ENCODE peak calls at places on chromosome 5, in five cellular contexts. One of them, this sample, is unnamed.

GRCh38 chr5:75340714-75341478 is 3.9 kb downstream of the HMGCR start:
- DNase-seq in uterus: no peak
- DNase-seq in HFFc6: no peak
- DNase-seq in central memory CD8-positive, alpha-beta T cell: no peak
- DNase-seq in PC-3: peak; percentile 80
- DNase-seq in this sample: peak; percentile 97

GRCh38 chr5:72486371-72486770 is 20.8 kb downstream of the ZNF366 start:
- DNase-seq in uterus: no peak
- DNase-seq in HFFc6: peak; percentile 52
- DNase-seq in central memory CD8-positive, alpha-beta T cell: no peak
- DNase-seq in PC-3: no peak
- DNase-seq in this sample: peak; percentile 9

GRCh38 chr5:180799902-180800801 is 2.5 kb downstream of the MGAT1 start:
- DNase-seq in uterus: no peak
- DNase-seq in HFFc6: peak; percentile 90
- DNase-seq in central memory CD8-positive, alpha-beta T cell: no peak
- DNase-seq in PC-3: peak; percentile 92
- DNase-seq in this sample: peak; percentile 87

GRCh38 chr5:145025775-145026174 is 809.4 kb downstream of the PRELID2 start:
- DNase-seq in uterus: no peak
- DNase-seq in HFFc6: no peak
- DNase-seq in central memory CD8-positive, alpha-beta T cell: no peak
- DNase-seq in PC-3: no peak
- DNase-seq in this sample: no peak

GRCh38 chr5:1505506-1506241 is 18.1 kb downstream of the LPCAT1 start:
- DNase-seq in uterus: no peak
- DNase-seq in HFFc6: no peak
- DNase-seq in central memory CD8-positive, alpha-beta T cell: no peak
- DNase-seq in PC-3: no peak
- DNase-seq in this sample: no peak

GRCh38 chr5:55994502-55994997 is at the start of gene IL6ST:
- DNase-seq in uterus: no peak
- DNase-seq in HFFc6: peak; percentile 60
- DNase-seq in central memory CD8-positive, alpha-beta T cell: no peak
- DNase-seq in PC-3: peak; percentile 49
- DNase-seq in this sample: peak; percentile 85

GRCh38 chr5:169300468-169301385 is at the start of gene SLIT3:
- DNase-seq in uterus: peak; percentile 88
- DNase-seq in HFFc6: peak; percentile 57
- DNase-seq in central memory CD8-positive, alpha-beta T cell: no peak
- DNase-seq in PC-3: peak; percentile 64
- DNase-seq in this sample: peak; percentile 84

GRCh38 chr5:179345429-179346321 is at the start of gene ADAMTS2:
- DNase-seq in uterus: peak; percentile 80
- DNase-seq in HFFc6: no peak
- DNase-seq in central memory CD8-positive, alpha-beta T cell: no peak
- DNase-seq in PC-3: no peak
- DNase-seq in this sample: no peak

GRCh38 chr5:75059887-75060286 is 7.5 kb upstream of the GCNT4 start:
- DNase-seq in uterus: no peak
- DNase-seq in HFFc6: no peak
- DNase-seq in central memory CD8-positive, alpha-beta T cell: no peak
- DNase-seq in PC-3: no peak
- DNase-seq in this sample: no peak

GRCh38 chr5:149002761-149003689 is 59.8 kb downstream of the SH3TC2 start:
- DNase-seq in uterus: no peak
- DNase-seq in HFFc6: peak; percentile 78
- DNase-seq in central memory CD8-positive, alpha-beta T cell: no peak
- DNase-seq in PC-3: peak; percentile 95
- DNase-seq in this sample: peak; percentile 75

GRCh38 chr5:177178905-177179304 is 45.3 kb downstream of the NSD1 start:
- DNase-seq in uterus: no peak
- DNase-seq in HFFc6: no peak
- DNase-seq in central memory CD8-positive, alpha-beta T cell: no peak
- DNase-seq in PC-3: no peak
- DNase-seq in this sample: no peak

GRCh38 chr5:138760448-138761110 is 7.4 kb downstream of the CTNNA1 start:
- DNase-seq in uterus: no peak
- DNase-seq in HFFc6: no peak
- DNase-seq in central memory CD8-positive, alpha-beta T cell: no peak
- DNase-seq in PC-3: peak; percentile 31
- DNase-seq in this sample: peak; percentile 30

GRCh38 chr5:150836703-150837102 is 9.6 kb upstream of the IRGM start:
- DNase-seq in uterus: no peak
- DNase-seq in HFFc6: no peak
- DNase-seq in central memory CD8-positive, alpha-beta T cell: no peak
- DNase-seq in PC-3: no peak
- DNase-seq in this sample: no peak

GRCh38 chr5:170451764-170452365 is 52.0 kb upstream of the KCNIP1 start:
- DNase-seq in uterus: no peak
- DNase-seq in HFFc6: peak; percentile 7
- DNase-seq in central memory CD8-positive, alpha-beta T cell: no peak
- DNase-seq in PC-3: peak; percentile 32
- DNase-seq in this sample: peak; percentile 67

GRCh38 chr5:73655521-73656160 is 29.6 kb downstream of the ARHGEF28 start:
- DNase-seq in uterus: no peak
- DNase-seq in HFFc6: no peak
- DNase-seq in central memory CD8-positive, alpha-beta T cell: no peak
- DNase-seq in PC-3: no peak
- DNase-seq in this sample: no peak

GRCh38 chr5:142918959-142919635 is 148.9 kb downstream of the ARHGAP26 start:
- DNase-seq in uterus: no peak
- DNase-seq in HFFc6: no peak
- DNase-seq in central memory CD8-positive, alpha-beta T cell: no peak
- DNase-seq in PC-3: no peak
- DNase-seq in this sample: no peak

This sample was measured in epithelial cell of esophagus.